ENCODE peak calls at places on chromosome 12, in five cellular contexts. K, N, M, W and T are unnamed samples.

GRCh38 chr12:84757978-84758377 is 154.6 kb downstream of the SLC6A15 start:
- DNase-seq in K (no peak), N (peak; percentile 84), M (no peak), W (no peak), T (no peak)

GRCh38 chr12:113609692-113610469 is 138.2 kb upstream of the LHX5 start:
- DNase-seq in K (no peak), N (no peak), M (no peak), W (no peak), T (no peak)

GRCh38 chr12:124523071-124523470 is 44.3 kb downstream of the NCOR2 start:
- DNase-seq in K (no peak), N (peak; percentile 58), M (no peak), W (peak; percentile 58), T (no peak)

GRCh38 chr12:65673291-65673690 is 151.0 kb upstream of the HMGA2 start:
- DNase-seq in K (no peak), N (no peak), M (no peak), W (no peak), T (no peak)

GRCh38 chr12:24697769-24698168 is 251.1 kb downstream of the BCAT1 start:
- DNase-seq in K (no peak), N (no peak), M (no peak), W (no peak), T (peak; percentile 35)

GRCh38 chr12:125185311-125185739 is 120.1 kb downstream of the AACS start:
- DNase-seq in K (peak; percentile 83), N (no peak), M (peak; percentile 73), W (no peak), T (no peak)

GRCh38 chr12:67911293-67911637 is 78.0 kb upstream of the IFNG-AS1 start:
- DNase-seq in K (no peak), N (no peak), M (no peak), W (no peak), T (peak; percentile 45)

GRCh38 chr12:124852329-124852831 is 11.3 kb downstream of the SCARB1 start:
- DNase-seq in K (no peak), N (no peak), M (no peak), W (no peak), T (peak; percentile 61)

GRCh38 chr12:107372229-107372658 is 278.9 kb upstream of the CRY1 start:
- DNase-seq in K (no peak), N (peak; percentile 7), M (peak; percentile 97), W (no peak), T (no peak)

GRCh38 chr12:60172696-60173095 is 576.9 kb downstream of the SLC16A7 start:
- DNase-seq in K (no peak), N (no peak), M (no peak), W (no peak), T (no peak)

GRCh38 chr12:31029916-31030562 is 43.6 kb upstream of the DDX11 start:
- DNase-seq in K (no peak), N (no peak), M (no peak), W (no peak), T (no peak)

GRCh38 chr12:92034858-92035401 is 110.7 kb downstream of the BTG1 start:
- DNase-seq in K (no peak), N (peak; percentile 86), M (peak; percentile 79), W (peak; percentile 65), T (no peak)

GRCh38 chr12:11651785-11652184 is 2.3 kb downstream of the ETV6 start:
- DNase-seq in K (no peak), N (no peak), M (peak; percentile 30), W (no peak), T (no peak)

GRCh38 chr12:64469455-64470142 is 17.7 kb downstream of the TBK1 start:
- DNase-seq in K (no peak), N (no peak), M (no peak), W (no peak), T (no peak)

GRCh38 chr12:79547735-79548347 is 142.9 kb downstream of the PAWR start:
- DNase-seq in K (peak; percentile 90), N (peak; percentile 78), M (peak; percentile 62), W (peak; percentile 21), T (peak; percentile 66)